ENCODE peak calls at places on chromosome 10, in six cellular contexts. Z is heart right ventricle; R is GM23338; B is stimulated activated effector memory CD8-positive, alpha-beta T cell treated with anti-CD3 and anti-CD28 coated beads, Interleukin-12 subunit alpha, Interleukin-12 subunit beta, amount 100 ng/mL, for 72 hours; M is activated naive CD8-positive, alpha-beta T cell treated with anti-CD3 and anti-CD28 coated beads, Interleukin-2, amount 10 ng/mL, durations not matched to agents 7 days and 5 days; J is stimulated activated naive CD8-positive, alpha-beta T cell treated with anti-CD3 and anti-CD28 coated beads, Interleukin-15, amount 100 ng/mL, for 72 hours. F is an unnamed sample.

GRCh38 chr10:75617485-75618155 is 186.2 kb downstream of the LRMDA start:
- ATAC-seq in Z (no peak), R (no peak), B (no peak), M (no peak), J (no peak), F (no peak)

GRCh38 chr10:72218329-72218728 is 2.3 kb upstream of the ASCC1 start:
- ATAC-seq in Z (no peak), R (no peak), B (peak), M (no peak), J (peak), F (peak)

GRCh38 chr10:53754851-53755250 is 982.3 kb upstream of the MBL2 start:
- ATAC-seq in Z (no peak), R (peak), B (no peak), M (no peak), J (no peak), F (no peak)

GRCh38 chr10:60521974-60522405 is 132.3 kb upstream of the ANK3 start:
- ATAC-seq in Z (peak), R (peak), B (no peak), M (no peak), J (peak), F (peak)

GRCh38 chr10:63094405-63094804 is 38.7 kb upstream of the NRBF2 start:
- ATAC-seq in Z (no peak), R (no peak), B (no peak), M (no peak), J (no peak), F (no peak)

GRCh38 chr10:119377905-119378736 is 164.4 kb downstream of the RGS10 start:
- ATAC-seq in Z (peak), R (peak), B (no peak), M (no peak), J (no peak), F (no peak)

GRCh38 chr10:3911713-3912442 is 126.9 kb upstream of the KLF6 start:
- ATAC-seq in Z (peak), R (no peak), B (no peak), M (no peak), J (no peak), F (no peak)

GRCh38 chr10:7942311-7942710 is 112.2 kb upstream of the GATA3 start:
- ATAC-seq in Z (no peak), R (peak), B (no peak), M (no peak), J (no peak), F (no peak)

GRCh38 chr10:88793747-88794299 is 8.7 kb upstream of the LIPM start:
- ATAC-seq in Z (no peak), R (no peak), B (peak), M (peak), J (peak), F (peak)

GRCh38 chr10:113961261-113961938 is 82.3 kb upstream of the ADRB1 start:
- ATAC-seq in Z (no peak), R (no peak), B (peak), M (peak), J (peak), F (peak)

GRCh38 chr10:71486465-71487114 is 89.9 kb downstream of the CDH23 start:
- ATAC-seq in Z (peak), R (peak), B (peak), M (no peak), J (peak), F (peak)

GRCh38 chr10:77604941-77605351 is 32.7 kb downstream of the KCNMA1 start:
- ATAC-seq in Z (no peak), R (no peak), B (no peak), M (no peak), J (no peak), F (no peak)

GRCh38 chr10:124150189-124150806 is 56.9 kb upstream of the CHST15 start:
- ATAC-seq in Z (no peak), R (peak), B (no peak), M (no peak), J (no peak), F (no peak)

GRCh38 chr10:113782986-113783704 is 31.7 kb downstream of the PLEKHS1 start:
- ATAC-seq in Z (no peak), R (no peak), B (no peak), M (no peak), J (no peak), F (no peak)

GRCh38 chr10:60594476-60595051 is 183.7 kb upstream of the CDK1 start:
- ATAC-seq in Z (no peak), R (peak), B (peak), M (no peak), J (peak), F (peak)

F was measured in activated T-helper 17 cell treated with anti-CD3 and anti-CD28 coated beads, Interleukin-2, amount 50 U/mL, for 72 hours.